ENCODE peak calls at places on chromosomes 7 and 10, in five cellular contexts. Y, G, U, M and V are unnamed samples.

GRCh38 chr7:37211097-37211496 is 237.6 kb downstream of the ELMO1 start:
- DNase-seq in Y (no peak), G (no peak), U (peak), M (no peak), V (no peak)

GRCh38 chr10:128158024-128158795 is 32.0 kb upstream of the MKI67 start:
- DNase-seq in Y (no peak), G (no peak), U (no peak), M (no peak), V (peak)

GRCh38 chr7:876972-877311 is 588 bp downstream of the GET4 start:
- DNase-seq in Y (no peak), G (no peak), U (no peak), M (no peak), V (no peak)

GRCh38 chr7:72325561-72325960 is 86.6 kb downstream of the CALN1 start:
- DNase-seq in Y (no peak), G (no peak), U (no peak), M (no peak), V (no peak)

GRCh38 chr10:4851846-4852245 is 25.8 kb downstream of the AKR1E2 start:
- DNase-seq in Y (no peak), G (no peak), U (peak), M (no peak), V (no peak)

GRCh38 chr7:50307368-50308012 is 3.0 kb downstream of the IKZF1 start:
- DNase-seq in Y (no peak), G (no peak), U (no peak), M (no peak), V (no peak)

GRCh38 chr7:134460000-134460399 is 1.1 kb upstream of the AKR1B1 start:
- DNase-seq in Y (no peak), G (no peak), U (no peak), M (no peak), V (no peak)

GRCh38 chr7:2399848-2400587 is 3.4 kb upstream of the CHST12 start:
- DNase-seq in Y (no peak), G (no peak), U (peak), M (no peak), V (no peak)

GRCh38 chr7:81625311-81625651 is 144.6 kb downstream of the HGF start:
- DNase-seq in Y (no peak), G (no peak), U (no peak), M (no peak), V (no peak)

GRCh38 chr10:1293636-1294440 is 237.7 kb downstream of the WDR37 start:
- DNase-seq in Y (no peak), G (no peak), U (no peak), M (no peak), V (no peak)

GRCh38 chr7:42174391-42174848 is 62.6 kb downstream of the GLI3 start:
- DNase-seq in Y (no peak), G (no peak), U (no peak), M (no peak), V (no peak)

GRCh38 chr10:130138479-130138866 is 2.3 kb downstream of the GLRX3 start:
- DNase-seq in Y (no peak), G (no peak), U (no peak), M (no peak), V (no peak)